ENCODE peak calls at places on chromosomes 7 and 10, in ten cellular contexts. One of them, this sample, is unnamed.
A peak's percentile ranks its signal among the peaks of the same experiment; 100 is the strongest.

GRCh38 chr10:71077796-71078453 is 134.4 kb upstream of the UNC5B start:
- DNase-seq in ELR: no peak
- DNase-seq in endothelial cell: no peak
- DNase-seq in effector CD8-positive, alpha-beta T cell: no peak
- DNase-seq in HTR-8/SVneo: no peak
- DNase-seq in activated CD4-positive, alpha-beta T cell treated with anti-CD3 and anti-CD28 coated beads, Interleukin-2, amount 10 ng/mL, durations not matched to agents 24 days and 14 days: no peak
- DNase-seq in ovary: no peak
- DNase-seq in astrocyte of the cerebellum: no peak
- DNase-seq in brain microvascular endothelial cell: no peak
- DNase-seq in stimulated activated CD8-positive, alpha-beta memory T cell treated with anti-CD3 and anti-CD28 coated beads, Interleukin-7, amount 100 ng/mL, for 4 hours: no peak
- DNase-seq in this sample: no peak

GRCh38 chr10:34181545-34182300 is 633.4 kb downstream of the PARD3 start:
- DNase-seq in astrocyte of the cerebellum: no peak
- DNase-seq in HTR-8/SVneo: no peak
- DNase-seq in stimulated activated CD8-positive, alpha-beta memory T cell treated with anti-CD3 and anti-CD28 coated beads, Interleukin-7, amount 100 ng/mL, for 4 hours: no peak
- DNase-seq in ovary: peak; percentile 51
- DNase-seq in brain microvascular endothelial cell: no peak
- DNase-seq in activated CD4-positive, alpha-beta T cell treated with anti-CD3 and anti-CD28 coated beads, Interleukin-2, amount 10 ng/mL, durations not matched to agents 24 days and 14 days: no peak
- DNase-seq in effector CD8-positive, alpha-beta T cell: no peak
- DNase-seq in ELR: no peak
- DNase-seq in endothelial cell: no peak
- DNase-seq in this sample: no peak

GRCh38 chr10:132990684-132991545 is 48.5 kb upstream of the CFAP46 start:
- DNase-seq in endothelial cell: no peak
- DNase-seq in brain microvascular endothelial cell: no peak
- DNase-seq in stimulated activated CD8-positive, alpha-beta memory T cell treated with anti-CD3 and anti-CD28 coated beads, Interleukin-7, amount 100 ng/mL, for 4 hours: no peak
- DNase-seq in effector CD8-positive, alpha-beta T cell: no peak
- DNase-seq in activated CD4-positive, alpha-beta T cell treated with anti-CD3 and anti-CD28 coated beads, Interleukin-2, amount 10 ng/mL, durations not matched to agents 24 days and 14 days: no peak
- DNase-seq in HTR-8/SVneo: no peak
- DNase-seq in ovary: no peak
- DNase-seq in astrocyte of the cerebellum: no peak
- DNase-seq in ELR: no peak
- DNase-seq in this sample: no peak

GRCh38 chr7:40915061-40915460 is 780.3 kb downstream of the SUGCT start:
- DNase-seq in stimulated activated CD8-positive, alpha-beta memory T cell treated with anti-CD3 and anti-CD28 coated beads, Interleukin-7, amount 100 ng/mL, for 4 hours: no peak
- DNase-seq in astrocyte of the cerebellum: no peak
- DNase-seq in activated CD4-positive, alpha-beta T cell treated with anti-CD3 and anti-CD28 coated beads, Interleukin-2, amount 10 ng/mL, durations not matched to agents 24 days and 14 days: no peak
- DNase-seq in effector CD8-positive, alpha-beta T cell: no peak
- DNase-seq in ELR: no peak
- DNase-seq in endothelial cell: no peak
- DNase-seq in ovary: no peak
- DNase-seq in HTR-8/SVneo: no peak
- DNase-seq in brain microvascular endothelial cell: peak; percentile 42
- DNase-seq in this sample: no peak

GRCh38 chr7:4144171-4144701 is 537.9 kb upstream of the FOXK1 start:
- DNase-seq in ELR: no peak
- DNase-seq in stimulated activated CD8-positive, alpha-beta memory T cell treated with anti-CD3 and anti-CD28 coated beads, Interleukin-7, amount 100 ng/mL, for 4 hours: no peak
- DNase-seq in effector CD8-positive, alpha-beta T cell: no peak
- DNase-seq in activated CD4-positive, alpha-beta T cell treated with anti-CD3 and anti-CD28 coated beads, Interleukin-2, amount 10 ng/mL, durations not matched to agents 24 days and 14 days: no peak
- DNase-seq in endothelial cell: no peak
- DNase-seq in brain microvascular endothelial cell: no peak
- DNase-seq in ovary: no peak
- DNase-seq in astrocyte of the cerebellum: no peak
- DNase-seq in HTR-8/SVneo: no peak
- DNase-seq in this sample: no peak

GRCh38 chr7:112802406-112802805 is 12.2 kb upstream of the TMEM168 start:
- DNase-seq in endothelial cell: no peak
- DNase-seq in effector CD8-positive, alpha-beta T cell: no peak
- DNase-seq in ovary: no peak
- DNase-seq in astrocyte of the cerebellum: no peak
- DNase-seq in activated CD4-positive, alpha-beta T cell treated with anti-CD3 and anti-CD28 coated beads, Interleukin-2, amount 10 ng/mL, durations not matched to agents 24 days and 14 days: no peak
- DNase-seq in ELR: no peak
- DNase-seq in brain microvascular endothelial cell: no peak
- DNase-seq in HTR-8/SVneo: no peak
- DNase-seq in stimulated activated CD8-positive, alpha-beta memory T cell treated with anti-CD3 and anti-CD28 coated beads, Interleukin-7, amount 100 ng/mL, for 4 hours: no peak
- DNase-seq in this sample: no peak

GRCh38 chr10:96695366-96695765 is 24.9 kb downstream of the PIK3AP1 start:
- DNase-seq in ovary: no peak
- DNase-seq in effector CD8-positive, alpha-beta T cell: no peak
- DNase-seq in HTR-8/SVneo: no peak
- DNase-seq in brain microvascular endothelial cell: no peak
- DNase-seq in activated CD4-positive, alpha-beta T cell treated with anti-CD3 and anti-CD28 coated beads, Interleukin-2, amount 10 ng/mL, durations not matched to agents 24 days and 14 days: peak; percentile 60
- DNase-seq in ELR: no peak
- DNase-seq in stimulated activated CD8-positive, alpha-beta memory T cell treated with anti-CD3 and anti-CD28 coated beads, Interleukin-7, amount 100 ng/mL, for 4 hours: no peak
- DNase-seq in endothelial cell: no peak
- DNase-seq in astrocyte of the cerebellum: no peak
- DNase-seq in this sample: no peak

GRCh38 chr10:60358282-60358681 is 31.4 kb downstream of the ANK3 start:
- DNase-seq in ovary: no peak
- DNase-seq in astrocyte of the cerebellum: no peak
- DNase-seq in ELR: no peak
- DNase-seq in effector CD8-positive, alpha-beta T cell: no peak
- DNase-seq in HTR-8/SVneo: no peak
- DNase-seq in brain microvascular endothelial cell: no peak
- DNase-seq in stimulated activated CD8-positive, alpha-beta memory T cell treated with anti-CD3 and anti-CD28 coated beads, Interleukin-7, amount 100 ng/mL, for 4 hours: no peak
- DNase-seq in endothelial cell: no peak
- DNase-seq in activated CD4-positive, alpha-beta T cell treated with anti-CD3 and anti-CD28 coated beads, Interleukin-2, amount 10 ng/mL, durations not matched to agents 24 days and 14 days: no peak
- DNase-seq in this sample: no peak

GRCh38 chr7:104627516-104627915 is 299.1 kb downstream of the LHFPL3 start:
- DNase-seq in HTR-8/SVneo: no peak
- DNase-seq in ELR: peak; percentile 32
- DNase-seq in endothelial cell: peak; percentile 61
- DNase-seq in astrocyte of the cerebellum: peak; percentile 16
- DNase-seq in ovary: no peak
- DNase-seq in brain microvascular endothelial cell: peak; percentile 50
- DNase-seq in effector CD8-positive, alpha-beta T cell: no peak
- DNase-seq in stimulated activated CD8-positive, alpha-beta memory T cell treated with anti-CD3 and anti-CD28 coated beads, Interleukin-7, amount 100 ng/mL, for 4 hours: no peak
- DNase-seq in activated CD4-positive, alpha-beta T cell treated with anti-CD3 and anti-CD28 coated beads, Interleukin-2, amount 10 ng/mL, durations not matched to agents 24 days and 14 days: peak; percentile 67
- DNase-seq in this sample: no peak

GRCh38 chr10:74824184-74825032 is 2.0 kb upstream of the KAT6B start:
- DNase-seq in stimulated activated CD8-positive, alpha-beta memory T cell treated with anti-CD3 and anti-CD28 coated beads, Interleukin-7, amount 100 ng/mL, for 4 hours: no peak
- DNase-seq in effector CD8-positive, alpha-beta T cell: no peak
- DNase-seq in HTR-8/SVneo: no peak
- DNase-seq in ELR: peak; percentile 11
- DNase-seq in activated CD4-positive, alpha-beta T cell treated with anti-CD3 and anti-CD28 coated beads, Interleukin-2, amount 10 ng/mL, durations not matched to agents 24 days and 14 days: peak; percentile 74
- DNase-seq in astrocyte of the cerebellum: no peak
- DNase-seq in ovary: peak; percentile 35
- DNase-seq in endothelial cell: peak; percentile 10
- DNase-seq in brain microvascular endothelial cell: no peak
- DNase-seq in this sample: no peak

GRCh38 chr7:55109384-55110167 is 90.8 kb downstream of the EGFR start:
- DNase-seq in effector CD8-positive, alpha-beta T cell: no peak
- DNase-seq in HTR-8/SVneo: no peak
- DNase-seq in activated CD4-positive, alpha-beta T cell treated with anti-CD3 and anti-CD28 coated beads, Interleukin-2, amount 10 ng/mL, durations not matched to agents 24 days and 14 days: no peak
- DNase-seq in endothelial cell: no peak
- DNase-seq in ovary: no peak
- DNase-seq in astrocyte of the cerebellum: no peak
- DNase-seq in stimulated activated CD8-positive, alpha-beta memory T cell treated with anti-CD3 and anti-CD28 coated beads, Interleukin-7, amount 100 ng/mL, for 4 hours: no peak
- DNase-seq in brain microvascular endothelial cell: no peak
- DNase-seq in ELR: peak; percentile 63
- DNase-seq in this sample: no peak

GRCh38 chr10:91410638-91411367 is 659 bp downstream of the HECTD2 start:
- DNase-seq in endothelial cell: no peak
- DNase-seq in ovary: no peak
- DNase-seq in activated CD4-positive, alpha-beta T cell treated with anti-CD3 and anti-CD28 coated beads, Interleukin-2, amount 10 ng/mL, durations not matched to agents 24 days and 14 days: no peak
- DNase-seq in brain microvascular endothelial cell: peak; percentile 52
- DNase-seq in effector CD8-positive, alpha-beta T cell: no peak
- DNase-seq in astrocyte of the cerebellum: no peak
- DNase-seq in ELR: peak; percentile 45
- DNase-seq in stimulated activated CD8-positive, alpha-beta memory T cell treated with anti-CD3 and anti-CD28 coated beads, Interleukin-7, amount 100 ng/mL, for 4 hours: peak; percentile 5
- DNase-seq in HTR-8/SVneo: no peak
- DNase-seq in this sample: peak; percentile 35

GRCh38 chr10:63767512-63767911 is 246.3 kb downstream of the REEP3 start:
- DNase-seq in HTR-8/SVneo: peak; percentile 17
- DNase-seq in effector CD8-positive, alpha-beta T cell: no peak
- DNase-seq in stimulated activated CD8-positive, alpha-beta memory T cell treated with anti-CD3 and anti-CD28 coated beads, Interleukin-7, amount 100 ng/mL, for 4 hours: no peak
- DNase-seq in activated CD4-positive, alpha-beta T cell treated with anti-CD3 and anti-CD28 coated beads, Interleukin-2, amount 10 ng/mL, durations not matched to agents 24 days and 14 days: no peak
- DNase-seq in ELR: peak; percentile 57
- DNase-seq in brain microvascular endothelial cell: peak; percentile 34
- DNase-seq in ovary: no peak
- DNase-seq in endothelial cell: no peak
- DNase-seq in astrocyte of the cerebellum: peak; percentile 26
- DNase-seq in this sample: no peak

GRCh38 chr10:7337431-7338171 is 73.2 kb downstream of the SFMBT2 start:
- DNase-seq in effector CD8-positive, alpha-beta T cell: no peak
- DNase-seq in activated CD4-positive, alpha-beta T cell treated with anti-CD3 and anti-CD28 coated beads, Interleukin-2, amount 10 ng/mL, durations not matched to agents 24 days and 14 days: no peak
- DNase-seq in ELR: no peak
- DNase-seq in astrocyte of the cerebellum: no peak
- DNase-seq in HTR-8/SVneo: no peak
- DNase-seq in brain microvascular endothelial cell: no peak
- DNase-seq in endothelial cell: no peak
- DNase-seq in stimulated activated CD8-positive, alpha-beta memory T cell treated with anti-CD3 and anti-CD28 coated beads, Interleukin-7, amount 100 ng/mL, for 4 hours: peak; percentile 10
- DNase-seq in ovary: no peak
- DNase-seq in this sample: no peak

GRCh38 chr10:32229170-32229569 is 117.8 kb downstream of the EPC1 start:
- DNase-seq in stimulated activated CD8-positive, alpha-beta memory T cell treated with anti-CD3 and anti-CD28 coated beads, Interleukin-7, amount 100 ng/mL, for 4 hours: no peak
- DNase-seq in ELR: no peak
- DNase-seq in brain microvascular endothelial cell: no peak
- DNase-seq in activated CD4-positive, alpha-beta T cell treated with anti-CD3 and anti-CD28 coated beads, Interleukin-2, amount 10 ng/mL, durations not matched to agents 24 days and 14 days: no peak
- DNase-seq in astrocyte of the cerebellum: no peak
- DNase-seq in endothelial cell: no peak
- DNase-seq in HTR-8/SVneo: no peak
- DNase-seq in effector CD8-positive, alpha-beta T cell: no peak
- DNase-seq in ovary: no peak
- DNase-seq in this sample: no peak

This sample was measured in hepatic stellate cell.